ENCODE peak calls at places on chromosomes 13 and 19, in six cellular contexts. F is mesenchymal stem cell, D is neuronal stem cell, E is IMR-90, M is H9, K is H1. G is an unnamed sample. For H3K9me3, the result is how much of the 10 kb centered on the place peaks cover.

GRCh38 chr19:4310247-4311121 is 6.1 kb downstream of the FSD1 start:
- DNase-seq in F (no peak), D (no peak), E (no peak), M (peak), K (peak), G (peak)

GRCh38 chr19:13053238-13053637 is 49.4 kb downstream of the LYL1 start:
- DNase-seq in F (no peak), D (no peak), E (no peak), M (no peak), K (no peak), G (no peak)

GRCh38 chr19:16290692-16291091 is 33.9 kb upstream of the KLF2 start:
- DNase-seq in F (no peak), D (no peak), E (no peak), M (no peak), K (no peak), G (no peak)

GRCh38 chr19:5990289-5990797 is 12.4 kb upstream of the RANBP3 start:
- DNase-seq in F (no peak), D (no peak), E (no peak), M (peak), K (peak), G (peak)

GRCh38 chr19:34793562-34793961 is 20.5 kb upstream of the ZNF599 start:
- DNase-seq in F (no peak), D (no peak), E (no peak), M (no peak), K (no peak), G (no peak)

GRCh38 chr13:41674246-41674645 is 216.9 kb downstream of the RGCC start:
- DNase-seq in F (no peak), D (no peak), E (no peak), M (no peak), K (no peak), G (no peak)

GRCh38 chr13:25375727-25376358 is 4.1 kb downstream of the ATP8A2 start:
- DNase-seq in F (peak), D (peak), E (peak), M (peak), K (peak), G (peak)

GRCh38 chr19:15115080-15115479 is 7.9 kb downstream of the SYDE1 start:
- DNase-seq in F (no peak), D (no peak), E (peak), M (no peak), K (no peak), G (no peak)

GRCh38 chr13:114049026-114049425 is 75.2 kb upstream of the C13orf46 start:
- DNase-seq in F (no peak), D (no peak), E (no peak), M (no peak), K (no peak), G (no peak)

GRCh38 chr19:47625650-47626049 is 16.7 kb downstream of the BICRA start:
- DNase-seq in F (no peak), D (no peak), E (no peak), M (no peak), K (no peak), G (no peak)

GRCh38 chr19:18232540-18233223 is 6.4 kb upstream of the PDE4C start:
- DNase-seq in F (peak), D (peak), E (no peak), M (peak), K (peak), G (peak)

GRCh38 chr19:7869453-7869909 is 4.7 kb downstream of the PRR36 start:
- DNase-seq in F (peak), D (no peak), E (peak), M (peak), K (peak), G (peak)

GRCh38 chr19:5960005-5961001 is 17.6 kb downstream of the RANBP3 start:
- DNase-seq in F (no peak), D (no peak), E (no peak), M (no peak), K (no peak), G (no peak)

GRCh38 chr19:55678121-55678671 is 3.2 kb downstream of the EPN1 start:
- DNase-seq in F (no peak), D (no peak), E (no peak), M (no peak), K (no peak), G (no peak)

GRCh38 chr19:35142531-35143230 is 374 bp upstream of the FXYD7 start:
- DNase-seq in F (peak), D (no peak), E (no peak), M (peak), K (peak), G (peak)

GRCh38 chr13:45133396-45134118 is 13.2 kb downstream of the GTF2F2 start:
- DNase-seq in F (no peak), D (no peak), E (no peak), M (no peak), K (no peak), G (no peak)

GRCh38 chr19:13404236-13404635 is 102.0 kb downstream of the CACNA1A start:
- DNase-seq in F (no peak), D (no peak), E (no peak), M (no peak), K (no peak), G (no peak)

GRCh38 chr19:42323852-42324654 is 1.4 kb upstream of the MEGF8 start:
- DNase-seq in F (no peak), D (no peak), E (no peak), M (no peak), K (peak), G (no peak)

GRCh38 chr13:25181597-25181996 is 9.5 kb upstream of the AMER2 start:
- DNase-seq in F (no peak), D (no peak), E (no peak), M (no peak), K (no peak), G (no peak)

GRCh38 chr19:18364826-18365528 is 21.0 kb upstream of the GDF15 start:
- DNase-seq in F (peak), D (no peak), E (peak), M (no peak), K (no peak), G (peak)

GRCh38 chr19:19748249-19748938 is 15.5 kb upstream of the ZNF14 start:
- DNase-seq in F (no peak), D (no peak), E (no peak), M (no peak), K (no peak), G (no peak)

GRCh38 chr13:87376081-87376480 is 295.1 kb upstream of the SLITRK5 start:
- DNase-seq in F (peak), D (no peak), E (no peak), M (no peak), K (no peak), G (no peak)

GRCh38 chr13:114090476-114090875 is 41.9 kb downstream of the RASA3 start:
- DNase-seq in F (no peak), D (no peak), E (no peak), M (no peak), K (no peak), G (no peak)

GRCh38 chr19:45469835-45470146 is 2.0 kb downstream of the FOSB start:
- DNase-seq in F (no peak), D (no peak), E (no peak), M (no peak), K (no peak), G (peak)

GRCh38 chr19:19540707-19541515 is 2.8 kb downstream of the CILP2 start:
- DNase-seq in F (peak), D (peak), E (no peak), M (peak), K (peak), G (peak)

GRCh38 chr13:109744512-109745051 is 41.8 kb downstream of the IRS2 start:
- DNase-seq in F (peak), D (no peak), E (peak), M (no peak), K (no peak), G (no peak)

GRCh38 chr19:570315-570714 is 2.1 kb upstream of the BSG start:
- DNase-seq in F (no peak), D (no peak), E (no peak), M (peak), K (no peak), G (peak)

GRCh38 chr13:105530468-105530867 is 1005.0 kb downstream of the EFNB2 start:
- DNase-seq in F (no peak), D (no peak), E (no peak), M (no peak), K (no peak), G (no peak)

GRCh38 chr19:33055718-33056117 is 9.0 kb downstream of the RHPN2 start:
- DNase-seq in F (no peak), D (peak), E (peak), M (no peak), K (no peak), G (no peak)

GRCh38 chr19:11964858-11965645 is at the start of gene ZNF763:
- DNase-seq in F (peak), D (peak), E (peak), M (peak), K (peak), G (peak)

GRCh38 chr13:21243843-21244184 is 67.4 kb downstream of the MRPL57 start:
- DNase-seq in F (no peak), D (no peak), E (no peak), M (no peak), K (no peak), G (no peak)

GRCh38 chr13:96952592-96952991 is 41.7 kb downstream of the OXGR1 start:
- DNase-seq in F (no peak), D (no peak), E (no peak), M (no peak), K (no peak), G (no peak)

GRCh38 chr19:8612807-8613171 is 2.3 kb upstream of the ADAMTS10 start:
- DNase-seq in F (no peak), D (no peak), E (no peak), M (no peak), K (no peak), G (no peak)

GRCh38 chr13:105630411-105630810 is 905.1 kb downstream of the EFNB2 start:
- DNase-seq in F (no peak), D (no peak), E (no peak), M (no peak), K (no peak), G (no peak)

GRCh38 chr19:27774827-27775226 is 1438.1 kb downstream of the UQCRFS1 start:
- DNase-seq in F (no peak), D (no peak), E (no peak), M (peak), K (peak), G (no peak)

GRCh38 chr19:38266981-38267597 is 2.7 kb downstream of the SPINT2 start:
- DNase-seq in F (peak), D (no peak), E (peak), M (no peak), K (no peak), G (no peak)

GRCh38 chr19:45863840-45864628 is at the start of gene FOXA3:
- DNase-seq in F (peak), D (no peak), E (peak), M (peak), K (peak), G (peak)

GRCh38 chr19:11652056-11652455 is 54.8 kb downstream of the ZNF627 start:
- DNase-seq in F (no peak), D (no peak), E (no peak), M (no peak), K (no peak), G (no peak)

GRCh38 chr19:866769-867300 is 7.4 kb downstream of the CFD start:
- DNase-seq in F (no peak), D (no peak), E (no peak), M (no peak), K (no peak), G (no peak)

GRCh38 chr19:18097217-18097992 is at the start of gene MAST3:
- DNase-seq in F (peak), D (peak), E (peak), M (peak), K (peak), G (peak)

GRCh38 chr13:81207221-81207620 is 866.3 kb upstream of the SPRY2 start:
- DNase-seq in F (no peak), D (no peak), E (no peak), M (no peak), K (no peak), G (no peak)
- H3K14ac ChIP-seq in F (no peak), D (no peak), E (no peak), M (no peak), K (no peak), G (no peak)

GRCh38 chr19:40228863-40229262 is 2.4 kb upstream of the CCNP start:
- DNase-seq in F (no peak), D (no peak), E (no peak), M (no peak), K (no peak), G (peak)

GRCh38 chr19:40224342-40225148 is 1.9 kb downstream of the CCNP start:
- DNase-seq in F (no peak), D (no peak), E (no peak), M (no peak), K (no peak), G (no peak)

GRCh38 chr19:40223135-40223822 is 3.2 kb downstream of the CCNP start:
- DNase-seq in F (no peak), D (no peak), E (no peak), M (peak), K (peak), G (peak)

GRCh38 chr19:40228371-40228770 is 1.9 kb upstream of the CCNP start:
- DNase-seq in F (no peak), D (no peak), E (no peak), M (no peak), K (no peak), G (peak)

GRCh38 chr19:40225440-40226305 is 816 bp downstream of the CCNP start:
- DNase-seq in F (no peak), D (no peak), E (peak), M (no peak), K (no peak), G (no peak)
- H3K4me2 ChIP-seq in F (peak), D (no peak), E (peak), M (no peak), K (peak), G (no peak)

GRCh38 chr13:83007226-83007625 is 875.0 kb downstream of the SLITRK1 start:
- DNase-seq in F (no peak), D (no peak), E (no peak), M (no peak), K (no peak), G (no peak)
- H3K9me3 ChIP-seq in F (under half), D (under half), E (under half), M (under half), K (under half), G (under half)

GRCh38 chr19:3157096-3157845 is 21.3 kb upstream of the S1PR4 start:
- DNase-seq in F (no peak), D (no peak), E (no peak), M (no peak), K (no peak), G (no peak)

GRCh38 chr19:3162418-3163229 is 15.9 kb upstream of the S1PR4 start:
- DNase-seq in F (peak), D (no peak), E (no peak), M (no peak), K (no peak), G (peak)

GRCh38 chr19:3161453-3161852 is 17.1 kb upstream of the S1PR4 start:
- DNase-seq in F (peak), D (no peak), E (peak), M (no peak), K (no peak), G (peak)

GRCh38 chr19:3160219-3160618 is 18.4 kb upstream of the S1PR4 start:
- DNase-seq in F (no peak), D (no peak), E (no peak), M (no peak), K (no peak), G (no peak)

GRCh38 chr19:3159565-3159964 is 19.0 kb upstream of the S1PR4 start:
- DNase-seq in F (no peak), D (no peak), E (no peak), M (no peak), K (no peak), G (no peak)
- H3K14ac ChIP-seq in F (no peak), D (no peak), E (no peak), M (no peak), K (no peak), G (no peak)

DNA sequence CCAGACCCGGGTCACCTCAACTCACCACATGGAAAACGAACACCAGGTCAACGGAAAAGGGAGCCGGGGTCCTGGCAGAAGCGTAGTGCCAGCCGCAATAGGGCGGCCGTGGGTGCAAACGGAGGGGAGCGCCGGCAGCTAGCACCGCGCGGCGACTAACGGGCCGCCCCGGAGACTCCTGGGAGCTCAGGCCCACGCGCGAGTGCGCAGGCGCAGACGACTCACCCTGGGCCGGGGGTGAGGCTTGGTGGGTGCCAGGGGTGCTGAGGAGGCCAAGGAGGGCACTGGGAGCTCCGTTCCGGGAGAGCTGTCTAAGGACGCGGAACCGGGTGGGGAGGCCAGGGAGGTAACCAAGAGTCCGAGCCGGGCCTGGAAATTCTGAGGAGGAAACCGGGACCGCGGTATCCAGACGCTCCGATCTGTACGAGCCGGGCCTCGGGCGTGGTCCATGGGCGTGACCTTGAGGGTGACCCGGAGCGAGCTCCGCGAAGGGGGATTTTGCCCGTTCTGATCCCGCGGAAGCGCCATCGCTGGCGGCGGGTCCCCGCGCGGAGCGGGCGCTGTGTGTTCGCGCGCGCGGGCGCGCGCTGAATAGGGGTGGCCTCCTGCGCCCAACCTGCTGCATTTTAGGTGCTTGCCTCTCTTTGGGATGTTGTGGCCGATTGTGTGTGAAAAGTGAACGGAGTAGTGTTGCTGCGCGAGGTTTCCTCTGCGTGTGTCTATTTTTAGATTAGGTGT is at the start of gene ZNF382:
- DNase-seq in F (peak), D (peak), E (peak), M (peak), K (peak), G (peak)
- H3K4me2 ChIP-seq in F (peak), D (peak), E (peak), M (peak), K (peak), G (peak)

DNA sequence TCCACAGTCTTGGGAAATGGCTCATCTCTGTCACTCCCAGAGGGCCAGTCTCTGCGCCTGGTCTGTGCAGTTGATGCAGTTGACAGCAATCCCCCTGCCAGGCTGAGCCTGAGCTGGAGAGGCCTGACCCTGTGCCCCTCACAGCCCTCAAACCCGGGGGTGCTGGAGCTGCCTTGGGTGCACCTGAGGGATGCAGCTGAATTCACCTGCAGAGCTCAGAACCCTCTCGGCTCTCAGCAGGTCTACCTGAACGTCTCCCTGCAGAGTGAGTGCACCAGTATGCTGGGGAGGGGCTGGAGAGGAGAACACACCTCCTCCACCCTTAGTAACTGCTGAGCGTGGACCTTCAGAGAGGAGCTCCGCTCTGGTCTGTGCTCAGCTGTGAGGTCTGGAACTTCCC is 2.3 kb downstream of the SIGLEC9 start:
- DNase-seq in F (no peak), D (no peak), E (no peak), M (no peak), K (no peak), G (no peak)
- H3K9me3 ChIP-seq in F (under half), D (under half), E (under half), M (under half), K (under half), G (under half)

DNA sequence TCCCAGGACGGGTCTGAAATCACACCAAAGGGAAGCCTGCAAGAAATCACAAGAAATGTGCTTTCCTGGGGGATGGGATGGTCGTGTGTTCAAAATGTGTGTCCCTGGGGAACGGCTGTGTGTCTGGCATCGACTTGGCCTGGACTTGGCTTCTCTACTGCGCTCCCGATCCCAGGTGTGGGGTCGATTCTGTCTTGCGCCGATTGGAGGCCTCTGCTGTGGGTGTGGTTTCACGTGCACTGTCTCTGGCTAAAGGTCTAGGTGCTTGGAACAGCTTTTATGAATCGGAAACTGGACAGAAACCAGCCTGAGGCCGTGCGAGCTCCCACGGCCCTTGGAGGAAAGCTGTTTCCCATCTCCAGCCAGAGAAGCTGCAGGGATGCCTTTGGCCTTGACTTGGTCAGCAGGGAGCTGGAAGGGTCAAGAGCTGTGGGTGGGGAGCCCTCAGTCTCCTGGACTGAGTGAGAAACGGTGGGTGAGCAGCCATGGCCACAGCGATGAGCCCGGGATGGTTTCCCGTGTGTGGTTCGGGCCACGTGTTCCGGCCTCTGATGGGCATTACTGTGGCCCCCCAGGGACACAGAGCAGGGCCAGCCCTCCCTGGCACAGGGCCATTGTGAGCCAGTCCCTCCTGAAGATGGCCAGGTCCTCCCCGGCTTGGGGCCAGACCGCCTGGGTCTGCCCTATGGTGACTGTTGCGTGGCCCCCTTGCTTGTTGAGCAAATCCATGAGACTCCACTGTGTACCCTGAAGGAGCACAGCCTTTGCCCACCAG is 29.7 kb downstream of the MCF2L start:
- DNase-seq in F (no peak), D (no peak), E (no peak), M (no peak), K (no peak), G (no peak)
- H3K14ac ChIP-seq in F (no peak), D (no peak), E (no peak), M (no peak), K (no peak), G (no peak)

DNA sequence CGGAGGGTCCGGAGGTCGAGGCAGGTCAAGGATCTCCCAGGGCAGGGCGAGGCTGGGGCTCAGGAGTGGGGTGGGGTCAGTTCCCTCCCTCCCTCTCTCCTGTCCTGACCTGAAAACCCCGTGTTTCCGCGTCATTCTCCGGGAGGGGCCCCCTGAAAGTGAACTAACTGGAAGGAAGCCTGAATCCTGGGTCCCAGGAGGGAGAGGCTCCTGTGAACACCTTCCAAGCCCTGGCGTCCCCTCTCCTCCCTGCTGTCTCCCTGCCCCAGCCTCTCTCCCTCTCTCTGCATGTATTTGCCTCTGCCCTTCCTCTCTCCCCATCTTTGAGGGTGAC is 741 bp upstream of the CADM4 start:
- DNase-seq in F (no peak), D (no peak), E (no peak), M (no peak), K (no peak), G (no peak)
- H3K4me2 ChIP-seq in F (peak), D (peak), E (peak), M (peak), K (peak), G (peak)